ENCODE peak calls at places on chromosomes 3 and 15, in eight cellular contexts. T is neural progenitor cell; M is stomach; D is aorta; I is pancreas; F is naive thymus-derived CD4-positive, alpha-beta T cell; L is osteoblast; W is mammary epithelial cell. S is an unnamed sample. For H3K27me3, the result is how much of the 10 kb centered on the place peaks cover.

GRCh38 chr15:85757073-85757938 is 37.4 kb downstream of the KLHL25 start:
- DNase-seq in T (no peak), M (no peak), D (peak), I (peak), F (no peak), L (peak), W (no peak), S (no peak)

GRCh38 chr3:156689589-156689988 is 15.2 kb downstream of the TIPARP start:
- DNase-seq in T (no peak), M (no peak), D (no peak), I (no peak), F (no peak), L (no peak), W (no peak), S (no peak)

GRCh38 chr3:89649431-89649830 is 542.0 kb downstream of the EPHA3 start:
- DNase-seq in T (no peak), M (no peak), D (no peak), I (no peak), F (no peak), L (no peak), W (no peak), S (no peak)

GRCh38 chr15:70902105-70902504 is 9.5 kb downstream of the LRRC49 start:
- DNase-seq in T (no peak), M (no peak), D (no peak), I (no peak), F (no peak), L (no peak), W (peak), S (no peak)

GRCh38 chr3:39052613-39053012 is 797 bp downstream of the WDR48 start:
- DNase-seq in T (peak), M (no peak), D (no peak), I (no peak), F (no peak), L (peak), W (no peak), S (no peak)

GRCh38 chr15:65058394-65059368 is 9.1 kb downstream of the RASL12 start:
- DNase-seq in T (no peak), M (no peak), D (peak), I (no peak), F (no peak), L (no peak), W (no peak), S (no peak)

GRCh38 chr15:89521605-89522004 is 25.2 kb upstream of the RHCG start:
- DNase-seq in T (no peak), M (no peak), D (no peak), I (no peak), F (no peak), L (no peak), W (peak), S (no peak)

GRCh38 chr3:9820944-9821343 is 10.9 kb downstream of the TTLL3 start:
- DNase-seq in T (peak), M (no peak), D (no peak), I (no peak), F (no peak), L (peak), W (no peak), S (no peak)

GRCh38 chr15:69433831-69434230 is 18.8 kb upstream of the RPLP1 start:
- DNase-seq in T (no peak), M (no peak), D (no peak), I (no peak), F (no peak), L (no peak), W (no peak), S (no peak)

GRCh38 chr3:78737988-78738387 is 1029.8 kb downstream of the ROBO1 start:
- DNase-seq in T (no peak), M (no peak), D (no peak), I (no peak), F (no peak), L (no peak), W (peak), S (no peak)

GRCh38 chr15:43230640-43231115 is 9.9 kb upstream of the EPB42 start:
- DNase-seq in T (no peak), M (no peak), D (no peak), I (no peak), F (no peak), L (no peak), W (no peak), S (no peak)

GRCh38 chr15:36414670-36415069 is 164.8 kb upstream of the CDIN1 start:
- DNase-seq in T (no peak), M (no peak), D (no peak), I (no peak), F (no peak), L (peak), W (peak), S (no peak)

GRCh38 chr15:96414875-96415274 is 84.4 kb downstream of the NR2F2 start:
- DNase-seq in T (no peak), M (no peak), D (no peak), I (no peak), F (no peak), L (no peak), W (no peak), S (no peak)

GRCh38 chr15:96417760-96418130 is 87.2 kb downstream of the NR2F2 start:
- DNase-seq in T (no peak), M (no peak), D (no peak), I (no peak), F (no peak), L (no peak), W (no peak), S (no peak)

GRCh38 chr15:96415513-96416217 is 85.2 kb downstream of the NR2F2 start:
- DNase-seq in T (no peak), M (no peak), D (no peak), I (no peak), F (no peak), L (no peak), W (no peak), S (no peak)

GRCh38 chr15:96416934-96417759 is 86.6 kb downstream of the NR2F2 start:
- DNase-seq in T (peak), M (peak), D (no peak), I (peak), F (no peak), L (no peak), W (no peak), S (no peak)

DNA sequence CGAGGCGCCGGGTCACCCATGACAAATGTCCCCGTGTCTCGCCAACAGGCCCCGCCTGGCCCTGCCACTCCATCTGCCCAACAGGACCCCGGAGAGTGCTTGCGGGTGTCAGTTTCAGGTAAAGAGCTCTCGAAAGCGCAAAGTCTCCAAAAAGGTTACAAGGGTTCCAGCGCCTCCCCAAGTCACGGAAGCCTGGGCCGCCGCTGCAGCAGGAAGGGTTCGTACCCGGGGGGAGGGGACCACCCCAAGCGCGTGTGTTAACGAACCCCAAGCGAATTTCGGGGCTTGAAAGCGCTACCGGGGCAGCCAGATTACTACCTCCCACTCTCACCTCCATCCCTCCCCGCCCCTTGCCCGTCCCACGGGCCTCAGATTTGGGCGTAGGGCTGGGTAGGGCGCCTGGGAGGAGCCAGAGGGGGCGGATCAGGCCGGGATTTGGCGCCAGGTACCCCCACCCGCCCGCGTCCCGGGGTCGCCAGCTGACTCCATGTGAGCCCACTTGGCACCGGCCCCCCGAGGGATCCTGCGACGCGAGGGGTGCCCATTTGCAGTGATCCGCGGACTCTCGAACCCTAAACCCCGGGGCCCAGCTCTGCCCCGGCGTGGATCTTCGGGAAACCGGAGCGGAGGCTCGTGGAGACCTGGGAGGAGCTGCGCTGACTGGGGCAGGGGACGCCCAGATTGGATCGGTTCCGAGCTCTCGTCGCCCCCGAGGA is 85.9 kb downstream of the NR2F2 start:
- DNase-seq in T (peak), M (peak), D (no peak), I (peak), F (no peak), L (no peak), W (no peak), S (no peak)
- H3K27me3 ChIP-seq in T (half or more), M (under half), D (under half), I (under half), F (under half), L (half or more), W (half or more), S (under half)

DNA sequence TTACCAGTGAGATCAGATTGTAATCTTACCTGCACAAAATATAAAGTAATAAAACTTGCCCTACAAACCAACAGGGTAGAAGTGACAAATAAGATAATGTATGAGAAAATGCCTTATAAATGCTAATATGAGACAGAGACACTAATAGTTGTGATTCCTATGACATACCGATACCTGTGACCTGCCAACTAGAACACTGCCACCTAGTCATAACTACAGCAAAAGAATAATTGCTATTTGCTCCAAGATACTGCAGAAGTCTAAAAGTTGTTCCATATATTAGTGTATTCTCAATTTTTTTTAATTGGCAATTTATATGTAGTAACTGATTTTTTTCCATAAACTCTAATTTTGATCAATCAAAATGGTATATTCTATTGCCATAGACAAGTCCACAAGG is 25.3 kb upstream of the GP5 start:
- DNase-seq in T (no peak), M (no peak), D (no peak), I (no peak), F (no peak), L (no peak), W (no peak), S (no peak)
- H3K27me3 ChIP-seq in T (under half), M (under half), D (under half), I (under half), F (under half), L (under half), W (under half), S (under half)

GRCh38 chr15:51736646-51737537 is 563 bp downstream of the LYSMD2 start:
- DNase-seq in T (peak), M (peak), D (peak), I (peak), F (peak), L (peak), W (no peak), S (peak)

GRCh38 chr15:51735611-51736010 is 1.8 kb downstream of the LYSMD2 start:
- DNase-seq in T (no peak), M (no peak), D (no peak), I (no peak), F (no peak), L (no peak), W (no peak), S (peak)

GRCh38 chr15:51735211-51735610 is 2.2 kb downstream of the LYSMD2 start:
- DNase-seq in T (no peak), M (no peak), D (no peak), I (no peak), F (no peak), L (no peak), W (no peak), S (no peak)

GRCh38 chr15:51737538-51738305 is at the start of gene LYSMD2:
- DNase-seq in T (peak), M (peak), D (peak), I (peak), F (peak), L (peak), W (peak), S (peak)

DNA sequence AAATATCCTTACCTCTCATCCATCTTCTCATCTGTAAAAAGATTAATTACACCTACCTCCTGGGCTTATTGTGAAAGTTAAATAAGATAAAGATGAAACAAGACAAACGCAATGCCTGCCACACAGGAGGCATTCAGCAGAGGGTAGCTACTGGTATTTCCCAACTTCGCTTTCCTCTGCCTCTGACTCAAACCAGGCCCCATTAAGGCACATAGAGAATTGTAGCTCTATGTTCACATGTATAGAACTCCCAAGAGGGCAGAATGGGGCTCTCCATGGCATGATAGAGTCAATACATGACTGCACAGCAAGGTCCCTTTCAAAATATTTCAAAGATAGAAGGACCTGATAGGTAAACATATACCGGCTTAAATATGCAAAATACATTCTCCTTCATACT is 1.4 kb downstream of the LYSMD2 start:
- DNase-seq in T (no peak), M (no peak), D (no peak), I (no peak), F (no peak), L (no peak), W (no peak), S (no peak)
- H3K27me3 ChIP-seq in T (half or more), M (under half), D (under half), I (under half), F (under half), L (under half), W (under half), S (under half)

GRCh38 chr3:49076116-49076515 is 17.8 kb downstream of the QRICH1 start:
- DNase-seq in T (no peak), M (no peak), D (no peak), I (no peak), F (no peak), L (no peak), W (no peak), S (no peak)

GRCh38 chr3:49076627-49077026 is 17.2 kb downstream of the QRICH1 start:
- DNase-seq in T (no peak), M (no peak), D (no peak), I (no peak), F (no peak), L (no peak), W (peak), S (no peak)

GRCh38 chr3:49079270-49079669 is 14.6 kb downstream of the QRICH1 start:
- DNase-seq in T (no peak), M (no peak), D (no peak), I (no peak), F (no peak), L (no peak), W (no peak), S (no peak)

DNA sequence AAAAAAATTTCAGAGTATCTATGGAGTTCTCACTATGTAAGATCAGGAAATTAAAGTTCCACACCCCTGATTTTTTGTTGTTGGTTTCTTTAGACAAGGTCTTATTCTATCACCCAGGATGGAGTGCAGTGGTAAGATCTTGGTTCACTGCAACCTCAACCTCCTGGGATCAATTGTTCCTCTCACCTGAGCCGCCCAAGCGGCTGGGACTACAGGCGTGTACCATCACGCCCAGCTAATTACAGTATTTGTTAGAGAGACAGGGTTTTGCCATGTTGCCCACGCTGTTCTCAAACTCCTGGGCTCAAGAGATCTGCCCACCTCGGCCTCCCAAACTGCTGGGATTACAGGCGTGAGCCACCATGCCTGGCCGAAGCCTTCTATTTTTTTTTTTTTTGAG is 12.4 kb downstream of the QRICH1 start:
- DNase-seq in T (no peak), M (no peak), D (no peak), I (no peak), F (no peak), L (no peak), W (peak), S (no peak)
- H3K27me3 ChIP-seq in T (under half), M (under half), D (under half), I (under half), F (under half), L (under half), W (under half), S (under half)

GRCh38 chr3:14890470-14890869 is 56.9 kb upstream of the NR2C2 start:
- DNase-seq in T (no peak), M (no peak), D (no peak), I (no peak), F (no peak), L (no peak), W (no peak), S (no peak)

GRCh38 chr3:14892226-14892625 is 55.2 kb upstream of the NR2C2 start:
- DNase-seq in T (no peak), M (no peak), D (no peak), I (no peak), F (no peak), L (no peak), W (no peak), S (no peak)

GRCh38 chr3:14889943-14890342 is 57.4 kb upstream of the NR2C2 start:
- DNase-seq in T (no peak), M (no peak), D (no peak), I (no peak), F (no peak), L (no peak), W (no peak), S (no peak)

GRCh38 chr3:14891135-14892132 is 55.9 kb upstream of the NR2C2 start:
- DNase-seq in T (no peak), M (no peak), D (no peak), I (no peak), F (no peak), L (no peak), W (no peak), S (no peak)

DNA sequence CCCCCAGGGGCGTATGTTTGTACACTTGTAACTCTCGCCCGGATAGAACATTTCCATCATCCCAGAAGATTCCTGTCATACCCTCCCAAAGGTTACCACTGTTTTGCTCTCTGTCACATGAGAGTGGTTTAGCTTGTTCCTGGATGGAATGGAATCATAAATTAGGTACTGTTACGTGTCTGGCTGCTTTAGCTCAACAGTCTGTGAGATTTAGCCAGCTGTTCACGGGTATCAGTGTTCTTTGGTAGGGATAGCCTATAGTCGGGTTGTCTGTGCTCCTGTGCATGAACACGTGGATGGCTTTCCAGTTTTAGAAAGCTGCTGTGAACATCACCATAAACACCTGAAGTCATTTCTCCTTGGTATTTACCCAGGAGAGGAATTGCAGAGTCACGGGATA is 58.2 kb upstream of the NR2C2 start:
- DNase-seq in T (no peak), M (no peak), D (no peak), I (no peak), F (no peak), L (no peak), W (no peak), S (no peak)
- H3K27me3 ChIP-seq in T (under half), M (under half), D (under half), I (under half), F (under half), L (under half), W (under half), S (under half)

GRCh38 chr3:13698498-13698897 is 149.6 kb downstream of the FBLN2 start:
- DNase-seq in T (peak), M (no peak), D (no peak), I (no peak), F (no peak), L (no peak), W (no peak), S (no peak)
- H3K27me3 ChIP-seq in T (under half), M (under half), D (under half), I (under half), F (under half), L (under half), W (under half), S (under half)

GRCh38 chr3:13628432-13628831 is 79.5 kb downstream of the FBLN2 start:
- DNase-seq in T (no peak), M (no peak), D (no peak), I (no peak), F (no peak), L (peak), W (no peak), S (no peak)
- H3K27me3 ChIP-seq in T (under half), M (under half), D (under half), I (under half), F (under half), L (under half), W (under half), S (under half)

S was measured in CD8-positive, alpha-beta T cell.